ENCODE peak calls at places on chromosomes 11 and 22, in nine cellular contexts. Y, H, C, W, A, N, M, P and V are unnamed samples.

GRCh38 chr22:27720860-27721259 is 80.7 kb downstream of the MN1 start:
- DNase-seq in M (no peak), W (no peak), C (peak), A (no peak), Y (no peak), N (no peak), P (no peak), H (no peak), V (no peak)

GRCh38 chr22:41429232-41429945 is 17.2 kb downstream of the TOB2 start:
- DNase-seq in A (peak), H (no peak), C (no peak), W (no peak), M (no peak), P (no peak), Y (no peak), N (no peak), V (peak)

GRCh38 chr22:19039796-19040580 is 82.2 kb downstream of the DGCR2 start:
- DNase-seq in A (no peak), H (no peak), Y (no peak), P (no peak), C (no peak), N (no peak), W (no peak), M (no peak), V (no peak)

GRCh38 chr11:117985953-117986887 is at the start of gene IL10RA:
- DNase-seq in H (peak), Y (no peak), W (peak), A (peak), N (peak), M (peak), P (peak), C (peak), V (peak)

GRCh38 chr11:29272019-29272654 is 744.7 kb downstream of the KCNA4 start:
- DNase-seq in W (no peak), A (no peak), M (no peak), P (peak), N (no peak), H (no peak), C (peak), Y (no peak), V (no peak)

GRCh38 chr22:28769394-28770085 is 3.0 kb upstream of the CCDC117 start:
- DNase-seq in W (no peak), P (no peak), N (no peak), A (no peak), H (no peak), M (no peak), Y (no peak), C (no peak), V (no peak)

GRCh38 chr11:59810911-59811259 is 307 bp upstream of the MRPL16 start:
- DNase-seq in N (no peak), W (no peak), C (no peak), A (no peak), H (no peak), Y (no peak), M (no peak), P (no peak), V (no peak)

GRCh38 chr22:27413702-27414101 is 387.9 kb downstream of the MN1 start:
- DNase-seq in P (no peak), A (no peak), N (no peak), C (no peak), M (no peak), H (no peak), W (no peak), Y (no peak), V (no peak)

GRCh38 chr11:17609536-17610401 is 62.7 kb downstream of the OTOG start:
- DNase-seq in C (no peak), Y (no peak), N (no peak), A (no peak), W (no peak), P (no peak), M (no peak), H (no peak), V (no peak)

GRCh38 chr22:32926600-32926999 is 125.1 kb downstream of the TIMP3 start:
- DNase-seq in A (no peak), C (peak), P (peak), M (peak), N (no peak), Y (no peak), W (no peak), H (peak), V (peak)

GRCh38 chr11:76783294-76783900 is at the start of gene TSKU:
- DNase-seq in M (no peak), H (no peak), Y (no peak), N (no peak), P (no peak), W (no peak), A (no peak), C (no peak), V (no peak)

GRCh38 chr11:68838572-68838964 is 3.1 kb downstream of the CPT1A start:
- DNase-seq in M (no peak), W (no peak), A (no peak), C (no peak), P (no peak), N (no peak), Y (no peak), H (no peak), V (no peak)

GRCh38 chr11:105372214-105372613 is 232.6 kb upstream of the CARD18 start:
- DNase-seq in C (no peak), H (no peak), N (no peak), M (no peak), W (no peak), P (no peak), A (no peak), Y (no peak), V (no peak)

GRCh38 chr11:35825386-35825785 is 118.5 kb upstream of the LDLRAD3 start:
- DNase-seq in H (no peak), M (no peak), C (no peak), A (no peak), N (no peak), Y (no peak), P (no peak), W (no peak), V (no peak)

GRCh38 chr22:21657361-21658118 is 8.3 kb upstream of the PPIL2 start:
- DNase-seq in Y (no peak), C (no peak), A (no peak), W (no peak), M (peak), H (peak), P (peak), N (peak), V (peak)

GRCh38 chr11:8768625-8769333 is 86.2 kb downstream of the RPL27A start:
- DNase-seq in C (peak), Y (peak), M (no peak), P (peak), N (no peak), H (no peak), W (peak), A (no peak), V (no peak)

GRCh38 chr11:124301482-124301881 is 12.3 kb downstream of the OR8D1 start:
- DNase-seq in C (no peak), M (no peak), A (no peak), Y (no peak), P (no peak), W (no peak), N (no peak), H (no peak), V (no peak)

GRCh38 chr22:36966851-36967535 is 52.3 kb downstream of the TST start:
- DNase-seq in N (no peak), H (no peak), W (no peak), M (no peak), P (no peak), C (no peak), A (no peak), Y (no peak), V (no peak)